ENCODE peak calls at places on chromosomes 3 and 15, in eight cellular contexts. W is neural crest cell; Y is activated CD4-positive, alpha-beta memory T cell treated with anti-CD3 and anti-CD28 coated beads for 36 hours; M is LoVo; K is dermis microvascular lymphatic vessel endothelial cell; O is HEK293T; R is GM13976; D is CD4-positive, alpha-beta T cell. C is an unnamed sample.

GRCh38 chr3:122679467-122680291 is 960 bp upstream of the PARP14 start:
- DNase-seq in W (no peak), Y (peak), M (peak), K (no peak), O (no peak), R (peak), D (no peak), C (no peak)

GRCh38 chr3:53102601-53103147 is 27.6 kb downstream of the RFT1 start:
- DNase-seq in W (no peak), Y (peak), M (no peak), K (no peak), O (no peak), R (peak), D (no peak), C (no peak)

GRCh38 chr15:96358006-96358794 is 27.7 kb downstream of the NR2F2 start:
- DNase-seq in W (no peak), Y (no peak), M (no peak), K (no peak), O (no peak), R (no peak), D (no peak), C (no peak)

GRCh38 chr15:68817304-68818087 is 3.2 kb downstream of the ANP32A start:
- DNase-seq in W (peak), Y (peak), M (peak), K (no peak), O (peak), R (peak), D (peak), C (no peak)

GRCh38 chr15:66842710-66843441 is 140.8 kb downstream of the SMAD6 start:
- DNase-seq in W (peak), Y (no peak), M (peak), K (no peak), O (peak), R (no peak), D (no peak), C (no peak)

GRCh38 chr3:160169139-160169830 is 55.9 kb upstream of the C3orf80 start:
- DNase-seq in W (no peak), Y (no peak), M (no peak), K (no peak), O (no peak), R (no peak), D (no peak), C (peak)

GRCh38 chr15:68316061-68316804 is 38.7 kb downstream of the FEM1B start:
- DNase-seq in W (peak), Y (peak), M (no peak), K (no peak), O (peak), R (no peak), D (no peak), C (peak)

GRCh38 chr3:165744025-165744424 is 93.2 kb downstream of the BCHE start:
- DNase-seq in W (no peak), Y (no peak), M (peak), K (no peak), O (no peak), R (no peak), D (no peak), C (no peak)

GRCh38 chr3:7396534-7396933 is 535.6 kb downstream of the GRM7 start:
- DNase-seq in W (no peak), Y (no peak), M (no peak), K (no peak), O (no peak), R (no peak), D (no peak), C (no peak)

GRCh38 chr3:107753494-107753893 is 230.7 kb downstream of the BBX start:
- DNase-seq in W (peak), Y (peak), M (peak), K (peak), O (peak), R (no peak), D (peak), C (no peak)

GRCh38 chr15:78995921-78996780 is 51.3 kb upstream of the CTSH start:
- DNase-seq in W (no peak), Y (no peak), M (no peak), K (peak), O (no peak), R (no peak), D (no peak), C (no peak)

GRCh38 chr3:153164009-153164550 is 2.1 kb downstream of the RAP2B start:
- DNase-seq in W (no peak), Y (no peak), M (no peak), K (no peak), O (no peak), R (no peak), D (no peak), C (no peak)

GRCh38 chr15:69131362-69132215 is 28.8 kb upstream of the GLCE start:
- DNase-seq in W (no peak), Y (no peak), M (no peak), K (no peak), O (no peak), R (no peak), D (no peak), C (no peak)

GRCh38 chr15:75042730-75043508 is 19.5 kb downstream of the PPCDC start:
- DNase-seq in W (peak), Y (peak), M (peak), K (no peak), O (no peak), R (peak), D (peak), C (no peak)

GRCh38 chr3:30504939-30505338 is 101.5 kb upstream of the TGFBR2 start:
- DNase-seq in W (no peak), Y (no peak), M (no peak), K (no peak), O (no peak), R (no peak), D (no peak), C (no peak)

GRCh38 chr3:72338942-72339749 is 509.1 kb downstream of the SHQ1 start:
- DNase-seq in W (no peak), Y (peak), M (peak), K (peak), O (no peak), R (peak), D (no peak), C (peak)

GRCh38 chr3:70927239-70927638 is 614.8 kb upstream of the MDFIC2 start:
- DNase-seq in W (no peak), Y (no peak), M (no peak), K (no peak), O (no peak), R (no peak), D (no peak), C (no peak)

GRCh38 chr15:98845138-98845884 is 162.3 kb downstream of the PGPEP1L start:
- DNase-seq in W (no peak), Y (no peak), M (no peak), K (no peak), O (no peak), R (no peak), D (no peak), C (no peak)

GRCh38 chr15:53122818-53123217 is 332.7 kb upstream of the ONECUT1 start:
- DNase-seq in W (no peak), Y (no peak), M (no peak), K (no peak), O (no peak), R (no peak), D (no peak), C (no peak)

GRCh38 chr15:88657326-88658069 is 18.7 kb downstream of the ISG20 start:
- DNase-seq in W (peak), Y (no peak), M (peak), K (no peak), O (peak), R (peak), D (no peak), C (no peak)

GRCh38 chr15:81410318-81410753 is 36.3 kb upstream of the TMC3 start:
- DNase-seq in W (peak), Y (peak), M (peak), K (peak), O (peak), R (peak), D (peak), C (peak)

GRCh38 chr3:146163584-146163983 is 2.6 kb upstream of the PLOD2 start:
- DNase-seq in W (no peak), Y (no peak), M (no peak), K (peak), O (no peak), R (no peak), D (no peak), C (no peak)

GRCh38 chr15:48466825-48467224 is 135.6 kb downstream of the DUT start:
- DNase-seq in W (no peak), Y (no peak), M (no peak), K (no peak), O (no peak), R (no peak), D (no peak), C (no peak)

GRCh38 chr3:16186081-16186480 is 11.6 kb downstream of the GALNT15 start:
- DNase-seq in W (no peak), Y (no peak), M (no peak), K (no peak), O (no peak), R (no peak), D (no peak), C (no peak)

GRCh38 chr15:84840741-84841429 is 23.7 kb downstream of the ALPK3 start:
- DNase-seq in W (no peak), Y (no peak), M (peak), K (peak), O (no peak), R (no peak), D (no peak), C (no peak)

GRCh38 chr3:133868166-133868565 is 27.5 kb downstream of the RAB6B start:
- DNase-seq in W (no peak), Y (no peak), M (no peak), K (no peak), O (no peak), R (no peak), D (no peak), C (no peak)

GRCh38 chr15:63041982-63042878 is at the start of gene TPM1:
- DNase-seq in W (peak), Y (peak), M (peak), K (peak), O (peak), R (peak), D (no peak), C (no peak)

GRCh38 chr15:40498418-40498817 is 27.6 kb downstream of the CHST14 start:
- DNase-seq in W (no peak), Y (no peak), M (no peak), K (no peak), O (no peak), R (no peak), D (no peak), C (no peak)

GRCh38 chr3:73600293-73600938 is 24.3 kb downstream of the PDZRN3 start:
- DNase-seq in W (no peak), Y (no peak), M (no peak), K (no peak), O (no peak), R (no peak), D (no peak), C (no peak)

GRCh38 chr3:27501759-27502158 is 17.6 kb upstream of the SLC4A7 start:
- DNase-seq in W (no peak), Y (no peak), M (no peak), K (no peak), O (no peak), R (no peak), D (no peak), C (no peak)

GRCh38 chr3:158312560-158313141 is 202.8 kb downstream of the RSRC1 start:
- DNase-seq in W (no peak), Y (no peak), M (no peak), K (no peak), O (no peak), R (no peak), D (no peak), C (no peak)

GRCh38 chr3:60609446-60609845 is 641.8 kb downstream of the FHIT start:
- DNase-seq in W (no peak), Y (no peak), M (no peak), K (no peak), O (no peak), R (no peak), D (no peak), C (no peak)

GRCh38 chr3:73868688-73869315 is 244.1 kb upstream of the PDZRN3 start:
- DNase-seq in W (peak), Y (no peak), M (peak), K (peak), O (peak), R (peak), D (no peak), C (no peak)

GRCh38 chr3:52444860-52445793 is at the start of gene SEMA3G:
- DNase-seq in W (peak), Y (peak), M (peak), K (peak), O (peak), R (peak), D (peak), C (no peak)

GRCh38 chr3:186722457-186722856 is 5.3 kb downstream of the KNG1 start:
- DNase-seq in W (no peak), Y (no peak), M (peak), K (no peak), O (no peak), R (no peak), D (no peak), C (no peak)

C was measured in brain pericyte.